ENCODE peak calls at places on chromosomes 7 and 10, in eight cellular contexts. K is ovary, X is stomach, M is sigmoid colon, L is adrenal gland, T is tibial artery, E is esophagus squamous epithelium, B is Peyer's patch. S is an unnamed sample.
A peak's percentile ranks its signal among the peaks of the same experiment; 100 is the strongest.

GRCh38 chr7:132386249-132386681 is 190.0 kb downstream of the PLXNA4 start:
- DNase-seq in K (peak; percentile 73), X (peak; percentile 78), M (no peak), L (no peak), T (peak; percentile 77), E (no peak), B (no peak), S (no peak)

GRCh38 chr10:83585686-83586085 is 553.6 kb upstream of the GHITM start:
- DNase-seq in K (no peak), X (no peak), M (no peak), L (no peak), T (no peak), E (no peak), B (no peak), S (no peak)

GRCh38 chr7:106260136-106260561 is 24.6 kb downstream of the NAMPT start:
- DNase-seq in K (no peak), X (no peak), M (no peak), L (no peak), T (no peak), E (no peak), B (no peak), S (no peak)

GRCh38 chr7:2037805-2038635 is 194.7 kb downstream of the MAD1L1 start:
- DNase-seq in K (peak; percentile 71), X (peak; percentile 73), M (peak; percentile 53), L (peak; percentile 53), T (peak; percentile 68), E (no peak), B (peak; percentile 33), S (no peak)

GRCh38 chr10:35739998-35740397 is 97.9 kb upstream of the FZD8 start:
- DNase-seq in K (no peak), X (no peak), M (no peak), L (no peak), T (no peak), E (no peak), B (no peak), S (no peak)

GRCh38 chr7:128400566-128400965 is 9.2 kb downstream of the IMPDH1 start:
- DNase-seq in K (no peak), X (no peak), M (no peak), L (no peak), T (no peak), E (no peak), B (no peak), S (no peak)

GRCh38 chr7:37208528-37208927 is 240.1 kb downstream of the ELMO1 start:
- DNase-seq in K (peak; percentile 70), X (peak; percentile 40), M (peak; percentile 93), L (peak; percentile 84), T (peak; percentile 90), E (peak; percentile 5), B (no peak), S (no peak)

GRCh38 chr7:30434140-30434799 is 44.3 kb downstream of the NOD1 start:
- DNase-seq in K (no peak), X (no peak), M (no peak), L (no peak), T (no peak), E (no peak), B (no peak), S (no peak)

GRCh38 chr7:139673762-139674161 is 104.0 kb downstream of the HIPK2 start:
- DNase-seq in K (no peak), X (no peak), M (no peak), L (no peak), T (no peak), E (no peak), B (no peak), S (no peak)

GRCh38 chr7:139676390-139676789 is 101.4 kb downstream of the HIPK2 start:
- DNase-seq in K (no peak), X (no peak), M (no peak), L (no peak), T (no peak), E (no peak), B (no peak), S (no peak)

GRCh38 chr7:139675127-139676110 is 102.4 kb downstream of the HIPK2 start:
- DNase-seq in K (no peak), X (no peak), M (no peak), L (no peak), T (no peak), E (no peak), B (no peak), S (no peak)

GRCh38 chr7:139673230-139673629 is 104.6 kb downstream of the HIPK2 start:
- DNase-seq in K (no peak), X (no peak), M (no peak), L (peak; percentile 61), T (no peak), E (no peak), B (no peak), S (no peak)

DNA sequence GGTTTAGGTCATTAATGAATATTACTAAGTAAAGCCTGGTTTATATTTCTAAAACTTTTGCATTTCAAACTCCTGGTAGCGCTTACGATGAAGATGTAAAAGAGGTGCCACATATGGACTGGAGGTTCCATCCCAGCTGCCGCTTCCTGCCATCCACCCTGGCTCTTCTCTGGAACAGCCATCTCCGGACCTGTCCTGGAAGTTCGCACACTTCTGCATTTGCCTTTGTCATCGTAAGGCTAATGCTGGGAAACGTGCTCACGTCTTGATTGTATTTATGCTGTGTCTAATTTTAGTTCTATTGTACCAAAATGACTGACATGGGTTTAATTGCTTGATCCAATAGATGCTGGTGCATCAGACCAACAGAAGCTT is 103.1 kb downstream of the HIPK2 start:
- DNase-seq in K (no peak), X (no peak), M (no peak), L (no peak), T (no peak), E (no peak), B (no peak), S (no peak)
- H3K27ac ChIP-seq in K (no peak overlapping the region), X (no peak overlapping the region), M (no peak overlapping the region), L (no peak overlapping the region), T (no peak overlapping the region), E (no peak overlapping the region), B (no peak overlapping the region), S (no peak overlapping the region)

GRCh38 chr10:98638920-98639319 is 192.2 kb upstream of the HPS1 start:
- DNase-seq in K (no peak), X (no peak), M (no peak), L (no peak), T (no peak), E (no peak), B (no peak), S (no peak)
- TF ChIP-seq CTCF in K (no peak), X (no peak), M (no peak), L (no peak), T (no peak), E (no peak), B (no peak), S (no peak)

GRCh38 chr7:101100858-101101847 is 15.9 kb downstream of the TRIM56 start:
- DNase-seq in K (no peak), X (no peak), M (no peak), L (no peak), T (no peak), E (no peak), B (no peak), S (no peak)
- H3K27ac ChIP-seq in K (no peak overlapping the region), X (peak overlapping the region; percentile 79), M (peak overlapping the region; percentile 85), L (peak overlapping the region; percentile 87), T (peak overlapping the region; percentile 91), E (peak overlapping the region; percentile 82), B (no peak overlapping the region), S (peak overlapping the region; percentile 84)

DNA sequence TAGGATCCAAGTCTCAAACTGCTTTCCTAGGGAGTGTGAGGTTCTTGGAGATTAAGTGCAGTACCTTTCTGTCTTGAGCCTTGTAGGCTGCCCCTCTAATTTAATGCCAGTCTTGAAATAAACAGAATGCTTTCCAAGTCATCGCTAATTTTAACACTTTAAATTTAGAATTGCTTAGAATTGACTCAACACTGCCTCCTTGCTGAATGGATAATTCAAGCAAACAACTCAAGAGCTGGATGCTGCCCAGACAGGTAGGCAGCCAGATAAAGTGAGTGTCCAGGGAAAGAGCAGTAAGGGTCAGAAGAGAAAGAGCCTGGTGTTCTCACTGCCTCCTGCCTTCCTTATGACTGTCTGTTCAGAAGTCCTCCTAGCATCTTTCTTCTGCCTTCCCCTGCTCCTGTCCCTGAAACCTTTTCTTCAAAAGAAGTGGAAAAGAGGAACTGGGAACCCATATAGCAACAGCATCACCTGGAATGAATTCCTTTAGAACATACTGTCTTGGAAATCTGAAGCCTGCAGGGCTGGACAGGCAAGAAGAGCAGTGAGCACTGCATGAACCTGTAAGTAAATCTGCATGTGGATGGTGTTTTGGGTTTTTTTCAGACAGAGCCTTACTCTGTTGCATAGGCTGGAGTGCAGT is 3.1 kb upstream of the GOT1 start:
- DNase-seq in K (no peak), X (no peak), M (no peak), L (no peak), T (no peak), E (no peak), B (no peak), S (no peak)
- TF ChIP-seq CTCF in K (no peak), X (no peak), M (no peak), L (no peak), T (no peak), E (no peak), B (no peak), S (peak; percentile 49)